ENCODE peak calls at places on chromosomes 7 and 10, in seven cellular contexts. One of them, this sample, is unnamed.

GRCh38 chr10:103203466-103203865 is 10.4 kb upstream of the NT5C2 start:
- DNase-seq in suprapubic skin: no peak
- DNase-seq in A549: no peak
- DNase-seq in stomach: no peak
- DNase-seq in H1: no peak
- DNase-seq in HepG2: no peak
- DNase-seq in sigmoid colon: no peak
- DNase-seq in this sample: no peak

GRCh38 chr10:983951-984705 is 4.1 kb upstream of the GTPBP4 start:
- DNase-seq in suprapubic skin: no peak
- DNase-seq in A549: no peak
- DNase-seq in stomach: peak; percentile 84
- DNase-seq in H1: no peak
- DNase-seq in HepG2: peak; percentile 75
- DNase-seq in sigmoid colon: no peak
- DNase-seq in this sample: no peak

GRCh38 chr7:75920431-75921161 is 5.6 kb downstream of the POR start:
- DNase-seq in suprapubic skin: no peak
- DNase-seq in A549: no peak
- DNase-seq in stomach: peak; percentile 47
- DNase-seq in H1: no peak
- DNase-seq in HepG2: peak; percentile 99
- DNase-seq in sigmoid colon: no peak
- DNase-seq in this sample: no peak

GRCh38 chr10:10872035-10872673 is 145.5 kb upstream of the CELF2 start:
- DNase-seq in suprapubic skin: no peak
- DNase-seq in A549: no peak
- DNase-seq in stomach: no peak
- DNase-seq in H1: no peak
- DNase-seq in HepG2: no peak
- DNase-seq in sigmoid colon: no peak
- DNase-seq in this sample: peak; percentile 34

GRCh38 chr10:10792681-10793080 is 225.0 kb upstream of the CELF2 start:
- DNase-seq in suprapubic skin: no peak
- DNase-seq in A549: no peak
- DNase-seq in stomach: no peak
- DNase-seq in H1: no peak
- DNase-seq in HepG2: no peak
- DNase-seq in sigmoid colon: no peak
- DNase-seq in this sample: no peak

GRCh38 chr10:86299562-86299961 is 67.0 kb downstream of the GRID1 start:
- DNase-seq in suprapubic skin: peak; percentile 34
- DNase-seq in A549: no peak
- DNase-seq in stomach: peak; percentile 11
- DNase-seq in H1: no peak
- DNase-seq in HepG2: no peak
- DNase-seq in sigmoid colon: peak; percentile 29
- DNase-seq in this sample: no peak

GRCh38 chr10:5743736-5744135 is 59.1 kb downstream of the TASOR2 start:
- DNase-seq in suprapubic skin: no peak
- DNase-seq in A549: no peak
- DNase-seq in stomach: no peak
- DNase-seq in H1: no peak
- DNase-seq in HepG2: no peak
- DNase-seq in sigmoid colon: no peak
- DNase-seq in this sample: no peak

GRCh38 chr7:87058739-87059524 is 522 bp downstream of the ELAPOR2 start:
- DNase-seq in suprapubic skin: no peak
- DNase-seq in A549: no peak
- DNase-seq in stomach: peak; percentile 34
- DNase-seq in H1: peak; percentile 10
- DNase-seq in HepG2: no peak
- DNase-seq in sigmoid colon: peak; percentile 66
- DNase-seq in this sample: no peak

GRCh38 chr10:97356318-97356914 is 21.9 kb upstream of the FRAT2 start:
- DNase-seq in suprapubic skin: no peak
- DNase-seq in A549: no peak
- DNase-seq in stomach: no peak
- DNase-seq in H1: no peak
- DNase-seq in HepG2: no peak
- DNase-seq in sigmoid colon: no peak
- DNase-seq in this sample: no peak

GRCh38 chr10:73871915-73872710 is 2.2 kb downstream of the CAMK2G start:
- DNase-seq in suprapubic skin: no peak
- DNase-seq in A549: no peak
- DNase-seq in stomach: no peak
- DNase-seq in H1: no peak
- DNase-seq in HepG2: no peak
- DNase-seq in sigmoid colon: peak; percentile 80
- DNase-seq in this sample: no peak

GRCh38 chr10:6273351-6273750 is 70.6 kb downstream of the PFKFB3 start:
- DNase-seq in suprapubic skin: no peak
- DNase-seq in A549: no peak
- DNase-seq in stomach: no peak
- DNase-seq in H1: no peak
- DNase-seq in HepG2: no peak
- DNase-seq in sigmoid colon: no peak
- DNase-seq in this sample: no peak

GRCh38 chr7:27784399-27785053 is 44.6 kb downstream of the TAX1BP1 start:
- DNase-seq in suprapubic skin: no peak
- DNase-seq in A549: peak; percentile 86
- DNase-seq in stomach: no peak
- DNase-seq in H1: no peak
- DNase-seq in HepG2: peak; percentile 81
- DNase-seq in sigmoid colon: no peak
- DNase-seq in this sample: no peak

GRCh38 chr10:43229208-43230061 is 37.4 kb downstream of the RASGEF1A start:
- DNase-seq in suprapubic skin: peak; percentile 74
- DNase-seq in A549: peak; percentile 41
- DNase-seq in stomach: no peak
- DNase-seq in H1: no peak
- DNase-seq in HepG2: no peak
- DNase-seq in sigmoid colon: peak; percentile 53
- DNase-seq in this sample: no peak

GRCh38 chr7:137592232-137592896 is 248.8 kb upstream of the PTN start:
- DNase-seq in suprapubic skin: no peak
- DNase-seq in A549: peak; percentile 54
- DNase-seq in stomach: no peak
- DNase-seq in H1: peak; percentile 25
- DNase-seq in HepG2: peak; percentile 46
- DNase-seq in sigmoid colon: peak; percentile 80
- DNase-seq in this sample: peak; percentile 37

GRCh38 chr7:80460857-80461256 is 51.0 kb downstream of the GNAT3 start:
- DNase-seq in suprapubic skin: no peak
- DNase-seq in A549: no peak
- DNase-seq in stomach: no peak
- DNase-seq in H1: no peak
- DNase-seq in HepG2: no peak
- DNase-seq in sigmoid colon: no peak
- DNase-seq in this sample: no peak

GRCh38 chr7:111931958-111932357 is 274.2 kb downstream of the DOCK4 start:
- DNase-seq in suprapubic skin: no peak
- DNase-seq in A549: no peak
- DNase-seq in stomach: no peak
- DNase-seq in H1: no peak
- DNase-seq in HepG2: peak; percentile 83
- DNase-seq in sigmoid colon: no peak
- DNase-seq in this sample: no peak

GRCh38 chr7:46871516-46871915 is 710.4 kb downstream of the TNS3 start:
- DNase-seq in suprapubic skin: no peak
- DNase-seq in A549: no peak
- DNase-seq in stomach: no peak
- DNase-seq in H1: no peak
- DNase-seq in HepG2: no peak
- DNase-seq in sigmoid colon: no peak
- DNase-seq in this sample: no peak

GRCh38 chr10:6840093-6840763 is 260.2 kb upstream of the PRKCQ start:
- DNase-seq in suprapubic skin: no peak
- DNase-seq in A549: no peak
- DNase-seq in stomach: no peak
- DNase-seq in H1: no peak
- DNase-seq in HepG2: no peak
- DNase-seq in sigmoid colon: no peak
- DNase-seq in this sample: no peak

GRCh38 chr7:74039337-74039736 is 11.4 kb downstream of the ELN start:
- DNase-seq in suprapubic skin: no peak
- DNase-seq in A549: no peak
- DNase-seq in stomach: no peak
- DNase-seq in H1: no peak
- DNase-seq in HepG2: no peak
- DNase-seq in sigmoid colon: no peak
- DNase-seq in this sample: no peak

GRCh38 chr10:122460891-122461293 is 461 bp upstream of the HTRA1 start:
- DNase-seq in suprapubic skin: no peak
- DNase-seq in A549: no peak
- DNase-seq in stomach: no peak
- DNase-seq in H1: no peak
- DNase-seq in HepG2: no peak
- DNase-seq in sigmoid colon: no peak
- DNase-seq in this sample: no peak

GRCh38 chr7:8089036-8089780 is 120.6 kb downstream of the GLCCI1 start:
- DNase-seq in suprapubic skin: no peak
- DNase-seq in A549: no peak
- DNase-seq in stomach: no peak
- DNase-seq in H1: no peak
- DNase-seq in HepG2: no peak
- DNase-seq in sigmoid colon: no peak
- DNase-seq in this sample: no peak

GRCh38 chr10:3043512-3044368 is 23.6 kb upstream of the PFKP start:
- DNase-seq in suprapubic skin: no peak
- DNase-seq in A549: peak; percentile 89
- DNase-seq in stomach: peak; percentile 69
- DNase-seq in H1: peak; percentile 49
- DNase-seq in HepG2: peak; percentile 69
- DNase-seq in sigmoid colon: peak; percentile 77
- DNase-seq in this sample: peak; percentile 72

GRCh38 chr10:60810437-60811182 is 32.3 kb downstream of the CDK1 start:
- DNase-seq in suprapubic skin: no peak
- DNase-seq in A549: peak; percentile 9
- DNase-seq in stomach: peak; percentile 35
- DNase-seq in H1: no peak
- DNase-seq in HepG2: peak; percentile 18
- DNase-seq in sigmoid colon: no peak
- DNase-seq in this sample: no peak

GRCh38 chr7:92634125-92634710 is 44.0 kb upstream of the FAM133B start:
- DNase-seq in suprapubic skin: no peak
- DNase-seq in A549: no peak
- DNase-seq in stomach: no peak
- DNase-seq in H1: no peak
- DNase-seq in HepG2: no peak
- DNase-seq in sigmoid colon: no peak
- DNase-seq in this sample: no peak
- TF ChIP-seq EP300 in suprapubic skin: no peak
- TF ChIP-seq EP300 in A549: no peak
- TF ChIP-seq EP300 in stomach: no peak
- TF ChIP-seq EP300 in H1: no peak
- TF ChIP-seq EP300 in HepG2: no peak
- TF ChIP-seq EP300 in sigmoid colon: no peak
- TF ChIP-seq EP300 in this sample: peak; percentile 13

GRCh38 chr7:115827305-115828045 is 203.1 kb downstream of the TFEC start:
- DNase-seq in suprapubic skin: no peak
- DNase-seq in A549: no peak
- DNase-seq in stomach: no peak
- DNase-seq in H1: no peak
- DNase-seq in HepG2: no peak
- DNase-seq in sigmoid colon: no peak
- DNase-seq in this sample: no peak

GRCh38 chr7:115822801-115823200 is 207.8 kb downstream of the TFEC start:
- DNase-seq in suprapubic skin: no peak
- DNase-seq in A549: no peak
- DNase-seq in stomach: no peak
- DNase-seq in H1: no peak
- DNase-seq in HepG2: no peak
- DNase-seq in sigmoid colon: no peak
- DNase-seq in this sample: no peak

GRCh38 chr7:115822380-115822779 is 208.2 kb downstream of the TFEC start:
- DNase-seq in suprapubic skin: no peak
- DNase-seq in A549: no peak
- DNase-seq in stomach: no peak
- DNase-seq in H1: no peak
- DNase-seq in HepG2: no peak
- DNase-seq in sigmoid colon: no peak
- DNase-seq in this sample: no peak

GRCh38 chr7:115831371-115831770 is 199.2 kb downstream of the TFEC start:
- DNase-seq in suprapubic skin: no peak
- DNase-seq in A549: no peak
- DNase-seq in stomach: no peak
- DNase-seq in H1: no peak
- DNase-seq in HepG2: no peak
- DNase-seq in sigmoid colon: no peak
- DNase-seq in this sample: no peak

GRCh38 chr7:115825736-115826135 is 204.8 kb downstream of the TFEC start:
- DNase-seq in suprapubic skin: no peak
- DNase-seq in A549: no peak
- DNase-seq in stomach: no peak
- DNase-seq in H1: no peak
- DNase-seq in HepG2: no peak
- DNase-seq in sigmoid colon: no peak
- DNase-seq in this sample: no peak
- H3K4me3 ChIP-seq in suprapubic skin: no peak overlapping the region
- H3K4me3 ChIP-seq in A549: no peak overlapping the region
- H3K4me3 ChIP-seq in stomach: no peak overlapping the region
- H3K4me3 ChIP-seq in H1: no peak overlapping the region
- H3K4me3 ChIP-seq in HepG2: no peak overlapping the region
- H3K4me3 ChIP-seq in sigmoid colon: no peak overlapping the region
- H3K4me3 ChIP-seq in this sample: no peak overlapping the region

DNA sequence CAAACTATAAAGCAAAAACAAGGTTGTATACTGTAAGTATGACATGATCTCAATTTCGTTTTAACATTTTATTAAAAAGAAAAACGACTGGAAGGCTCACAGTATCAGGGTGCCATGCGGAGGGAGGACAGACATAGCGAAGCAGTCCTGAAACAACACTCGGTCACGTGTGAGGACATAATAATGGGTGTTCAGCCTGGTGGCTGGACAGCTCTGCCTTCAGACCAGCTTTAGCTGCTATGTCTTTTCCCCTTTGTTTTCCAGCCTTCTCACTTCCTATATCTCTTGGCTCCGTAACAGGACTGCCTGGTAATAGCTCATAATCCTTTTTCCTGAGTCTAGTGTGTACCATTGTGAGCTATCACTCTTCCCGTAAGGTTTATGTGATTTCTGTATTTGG is 18.4 kb upstream of the KLF14 start:
- DNase-seq in suprapubic skin: no peak
- DNase-seq in A549: no peak
- DNase-seq in stomach: no peak
- DNase-seq in H1: no peak
- DNase-seq in HepG2: no peak
- DNase-seq in sigmoid colon: no peak
- DNase-seq in this sample: no peak
- TF ChIP-seq POLR2A in suprapubic skin: no peak
- TF ChIP-seq POLR2A in A549: no peak
- TF ChIP-seq POLR2A in stomach: no peak
- TF ChIP-seq POLR2A in H1: no peak
- TF ChIP-seq POLR2A in HepG2: no peak
- TF ChIP-seq POLR2A in sigmoid colon: no peak
- TF ChIP-seq POLR2A in this sample: no peak

GRCh38 chr7:72190919-72191318 is 221.2 kb downstream of the CALN1 start:
- DNase-seq in suprapubic skin: no peak
- DNase-seq in A549: no peak
- DNase-seq in stomach: no peak
- DNase-seq in H1: no peak
- DNase-seq in HepG2: no peak
- DNase-seq in sigmoid colon: no peak
- DNase-seq in this sample: no peak

GRCh38 chr7:72187179-72187578 is 225.0 kb downstream of the CALN1 start:
- DNase-seq in suprapubic skin: no peak
- DNase-seq in A549: no peak
- DNase-seq in stomach: no peak
- DNase-seq in H1: peak; percentile 27
- DNase-seq in HepG2: no peak
- DNase-seq in sigmoid colon: no peak
- DNase-seq in this sample: no peak

GRCh38 chr7:72190166-72190565 is 222.0 kb downstream of the CALN1 start:
- DNase-seq in suprapubic skin: no peak
- DNase-seq in A549: no peak
- DNase-seq in stomach: no peak
- DNase-seq in H1: no peak
- DNase-seq in HepG2: no peak
- DNase-seq in sigmoid colon: no peak
- DNase-seq in this sample: no peak
- TF ChIP-seq EP300 in suprapubic skin: no peak
- TF ChIP-seq EP300 in A549: no peak
- TF ChIP-seq EP300 in stomach: no peak
- TF ChIP-seq EP300 in H1: no peak
- TF ChIP-seq EP300 in HepG2: no peak
- TF ChIP-seq EP300 in sigmoid colon: no peak
- TF ChIP-seq EP300 in this sample: no peak

This sample was measured in tibial nerve.